ENCODE peak calls at places on chromosomes 5 and 9, in four cellular contexts. One of them, this sample, is unnamed.

GRCh38 chr9:79757906-79758669 is 186.3 kb downstream of the TLE4 start:
- DNase-seq in midbrain: no peak
- DNase-seq in endodermal cell: no peak
- DNase-seq in left ventricle myocardium inferior: no peak
- DNase-seq in this sample: no peak

GRCh38 chr5:167339205-167339604 is 952.2 kb upstream of the WWC1 start:
- DNase-seq in midbrain: no peak
- DNase-seq in endodermal cell: no peak
- DNase-seq in left ventricle myocardium inferior: no peak
- DNase-seq in this sample: no peak

GRCh38 chr9:34991833-34992375 is 2.4 kb downstream of the DNAJB5 start:
- DNase-seq in midbrain: peak
- DNase-seq in endodermal cell: peak
- DNase-seq in left ventricle myocardium inferior: peak
- DNase-seq in this sample: no peak

GRCh38 chr9:91037511-91038482 is 236.2 kb downstream of the SYK start:
- DNase-seq in midbrain: no peak
- DNase-seq in endodermal cell: no peak
- DNase-seq in left ventricle myocardium inferior: no peak
- DNase-seq in this sample: no peak

GRCh38 chr9:83992901-83993300 is 12.3 kb downstream of the RMI1 start:
- DNase-seq in midbrain: no peak
- DNase-seq in endodermal cell: no peak
- DNase-seq in left ventricle myocardium inferior: no peak
- DNase-seq in this sample: no peak

GRCh38 chr5:2105141-2105540 is 222.4 kb upstream of the IRX4 start:
- DNase-seq in midbrain: no peak
- DNase-seq in endodermal cell: no peak
- DNase-seq in left ventricle myocardium inferior: no peak
- DNase-seq in this sample: no peak

GRCh38 chr5:142810891-142811290 is 40.7 kb downstream of the ARHGAP26 start:
- DNase-seq in midbrain: no peak
- DNase-seq in endodermal cell: no peak
- DNase-seq in left ventricle myocardium inferior: no peak
- DNase-seq in this sample: no peak

GRCh38 chr5:174386306-174386705 is 338.1 kb upstream of the MSX2 start:
- DNase-seq in midbrain: no peak
- DNase-seq in endodermal cell: no peak
- DNase-seq in left ventricle myocardium inferior: no peak
- DNase-seq in this sample: no peak

GRCh38 chr9:122075135-122076030 is 17.7 kb downstream of the TTLL11 start:
- DNase-seq in midbrain: no peak
- DNase-seq in endodermal cell: no peak
- DNase-seq in left ventricle myocardium inferior: no peak
- DNase-seq in this sample: no peak

GRCh38 chr5:151671979-151672378 is 14.7 kb downstream of the SPARC start:
- DNase-seq in midbrain: no peak
- DNase-seq in endodermal cell: no peak
- DNase-seq in left ventricle myocardium inferior: no peak
- DNase-seq in this sample: no peak

GRCh38 chr5:38208782-38209378 is 49.5 kb upstream of the EGFLAM start:
- DNase-seq in midbrain: peak
- DNase-seq in endodermal cell: peak
- DNase-seq in left ventricle myocardium inferior: no peak
- DNase-seq in this sample: no peak

GRCh38 chr9:134376386-134377142 is 50.3 kb downstream of the RXRA start:
- DNase-seq in midbrain: no peak
- DNase-seq in endodermal cell: no peak
- DNase-seq in left ventricle myocardium inferior: peak
- DNase-seq in this sample: no peak

GRCh38 chr9:123544007-123544827 is 188.2 kb downstream of the CRB2 start:
- DNase-seq in midbrain: peak
- DNase-seq in endodermal cell: peak
- DNase-seq in left ventricle myocardium inferior: no peak
- DNase-seq in this sample: no peak

GRCh38 chr9:35689601-35690446 is at the start of gene TPM2:
- DNase-seq in midbrain: no peak
- DNase-seq in endodermal cell: peak
- DNase-seq in left ventricle myocardium inferior: peak
- DNase-seq in this sample: no peak

GRCh38 chr9:2623046-2623865 is 1.7 kb downstream of the VLDLR start:
- DNase-seq in midbrain: peak
- DNase-seq in endodermal cell: peak
- DNase-seq in left ventricle myocardium inferior: peak
- DNase-seq in this sample: no peak

GRCh38 chr5:170468633-170469032 is 35.2 kb upstream of the KCNIP1 start:
- DNase-seq in midbrain: no peak
- DNase-seq in endodermal cell: no peak
- DNase-seq in left ventricle myocardium inferior: no peak
- DNase-seq in this sample: no peak

GRCh38 chr5:94540856-94541494 is 77.4 kb downstream of the KIAA0825 start:
- DNase-seq in midbrain: no peak
- DNase-seq in endodermal cell: no peak
- DNase-seq in left ventricle myocardium inferior: no peak
- DNase-seq in this sample: no peak

GRCh38 chr5:138649775-138650174 is 74.6 kb upstream of the HSPA9 start:
- DNase-seq in midbrain: no peak
- DNase-seq in endodermal cell: peak
- DNase-seq in left ventricle myocardium inferior: no peak
- DNase-seq in this sample: no peak